ENCODE peak calls at places on chromosomes 7 and 10, in four cellular contexts. L, Y, H and F are unnamed samples.
A peak's percentile ranks its signal among the peaks of the same experiment; 100 is the strongest.

GRCh38 chr10:86899128-86899527 is 58.3 kb downstream of the MMRN2 start:
- DNase-seq in L (no peak), Y (no peak), H (no peak), F (no peak)

GRCh38 chr7:24899905-24900304 is 80.1 kb downstream of the OSBPL3 start:
- DNase-seq in L (no peak), H (no peak), Y (no peak), F (no peak)

GRCh38 chr7:123367508-123368122 is 166.8 kb downstream of the IQUB start:
- DNase-seq in H (peak; percentile 30), L (peak; percentile 20), Y (no peak), F (peak; percentile 47)

GRCh38 chr10:130739757-130740145 is 571.8 kb downstream of the TCERG1L start:
- DNase-seq in Y (no peak), H (no peak), L (no peak), F (no peak)

GRCh38 chr7:158083526-158084310 is 503.9 kb downstream of the PTPRN2 start:
- DNase-seq in L (no peak), H (no peak), Y (no peak), F (no peak)

GRCh38 chr10:72719941-72720592 is 28.1 kb downstream of the MCU start:
- DNase-seq in L (no peak), H (no peak), Y (no peak), F (no peak)

GRCh38 chr10:10794056-10794455 is 223.6 kb upstream of the CELF2 start:
- DNase-seq in L (peak; percentile 35), Y (no peak), H (no peak), F (no peak)

GRCh38 chr7:1124816-1125602 is 35.0 kb downstream of the ZFAND2A start:
- DNase-seq in L (no peak), H (no peak), Y (peak; percentile 40), F (no peak)

GRCh38 chr7:5457245-5457735 is 33.7 kb upstream of the TNRC18 start:
- DNase-seq in H (no peak), L (no peak), Y (no peak), F (no peak)

GRCh38 chr7:20403356-20403755 is 72.7 kb downstream of the ITGB8 start:
- DNase-seq in L (no peak), Y (peak; percentile 79), H (no peak), F (no peak)

GRCh38 chr10:113006656-113007342 is 56.8 kb downstream of the TCF7L2 start:
- DNase-seq in H (no peak), L (no peak), Y (no peak), F (no peak)

GRCh38 chr10:101047961-101048892 is 13.6 kb upstream of the KAZALD1 start:
- DNase-seq in Y (no peak), H (no peak), L (no peak), F (no peak)

GRCh38 chr10:44326474-44327030 is 58.3 kb downstream of the CXCL12 start:
- DNase-seq in L (no peak), Y (no peak), H (no peak), F (no peak)

GRCh38 chr7:148967032-148967372 is 61.3 kb downstream of the PDIA4 start:
- DNase-seq in H (no peak), Y (no peak), L (no peak), F (no peak)

GRCh38 chr7:70728873-70729552 is 402.9 kb upstream of the GALNT17 start:
- DNase-seq in L (no peak), Y (no peak), H (no peak), F (peak; percentile 36)

GRCh38 chr10:128744092-128744491 is 617.9 kb upstream of the MKI67 start:
- DNase-seq in Y (no peak), H (no peak), L (no peak), F (no peak)

GRCh38 chr7:148773344-148773743 is 74.6 kb downstream of the CUL1 start:
- DNase-seq in L (peak; percentile 6), H (no peak), Y (no peak), F (peak; percentile 77)

GRCh38 chr10:95245425-95246055 is 45.3 kb downstream of the PDLIM1 start:
- DNase-seq in H (no peak), Y (no peak), L (no peak), F (no peak)

GRCh38 chr7:90999989-91000979 is 263.9 kb upstream of the FZD1 start:
- DNase-seq in Y (no peak), L (no peak), H (no peak), F (peak; percentile 14)

GRCh38 chr7:148116954-148117353 is 473.6 kb upstream of the C7orf33 start:
- DNase-seq in Y (no peak), H (no peak), L (no peak), F (no peak)

GRCh38 chr7:16991551-16991950 is 109.8 kb upstream of the AGR3 start:
- DNase-seq in Y (no peak), L (no peak), H (no peak), F (no peak)

GRCh38 chr7:97671571-97671970 is 60.3 kb upstream of the TAC1 start:
- DNase-seq in Y (no peak), H (no peak), L (no peak), F (no peak)

GRCh38 chr7:124456286-124456685 is 309.3 kb downstream of the GPR37 start:
- DNase-seq in L (no peak), H (no peak), Y (no peak), F (no peak)

GRCh38 chr7:13829914-13830603 is 159.4 kb downstream of the ETV1 start:
- DNase-seq in L (peak; percentile 90), H (no peak), Y (no peak), F (peak; percentile 68)

GRCh38 chr7:95470452-95470851 is 15.3 kb upstream of the ASB4 start:
- DNase-seq in Y (no peak), L (peak; percentile 81), H (peak; percentile 35), F (peak; percentile 75)

GRCh38 chr7:8109196-8110022 is 140.8 kb downstream of the GLCCI1 start:
- DNase-seq in L (peak; percentile 8), Y (no peak), H (no peak), F (peak; percentile 66)

GRCh38 chr10:123991622-123992570 is 100.3 kb upstream of the CPXM2 start:
- DNase-seq in Y (no peak), H (no peak), L (no peak), F (no peak)

GRCh38 chr10:5840314-5841307 is 27.4 kb upstream of the GDI2 start:
- DNase-seq in L (peak; percentile 61), Y (peak; percentile 53), H (peak; percentile 71), F (peak; percentile 43)

GRCh38 chr10:123635745-123636144 is 30.4 kb upstream of the GPR26 start:
- DNase-seq in H (no peak), Y (no peak), L (no peak), F (no peak)

GRCh38 chr10:14102056-14102455 is 228.7 kb downstream of the FRMD4A start:
- DNase-seq in L (peak; percentile 61), H (no peak), Y (no peak), F (peak; percentile 38)

GRCh38 chr7:949021-949934 is 5.2 kb downstream of the ADAP1 start:
- DNase-seq in L (no peak), Y (peak; percentile 37), H (no peak), F (no peak)

GRCh38 chr7:112346381-112347060 is 103.7 kb upstream of the IFRD1 start:
- DNase-seq in H (no peak), L (no peak), Y (no peak), F (no peak)

GRCh38 chr7:80885774-80886173 is 33.1 kb downstream of the SEMA3C start:
- DNase-seq in Y (no peak), L (no peak), H (no peak), F (no peak)

GRCh38 chr7:123635551-123636359 is 19.9 kb upstream of the LMOD2 start:
- DNase-seq in L (peak; percentile 51), Y (no peak), H (peak; percentile 2), F (peak; percentile 55)

GRCh38 chr10:86580549-86580886 is 58.9 kb upstream of the WAPL start:
- DNase-seq in H (no peak), Y (no peak), L (no peak), F (no peak)

GRCh38 chr7:22319424-22320403 is 37.2 kb downstream of the RAPGEF5 start:
- DNase-seq in H (no peak), Y (no peak), L (no peak), F (no peak)

GRCh38 chr7:75601539-75601938 is 109.4 kb downstream of the SPDYE5 start:
- DNase-seq in L (no peak), H (no peak), Y (no peak), F (no peak)

GRCh38 chr7:88927-89921 is 103.1 kb upstream of the FAM20C start:
- DNase-seq in Y (peak; percentile 77), L (peak; percentile 86), H (no peak), F (peak; percentile 96)

GRCh38 chr10:23448802-23449570 is 10.1 kb downstream of the OTUD1 start:
- DNase-seq in Y (no peak), H (peak; percentile 8), L (no peak), F (no peak)